ENCODE peak calls at places on chromosome 6, in seven cellular contexts. J is adrenal gland, K is transverse colon, X is HepG2, T is GM12892, Q is stomach, B is suprapubic skin. P is an unnamed sample.

GRCh38 chr6:68343901-68344300 is 291.2 kb upstream of the ADGRB3 start:
- DNase-seq in J (no peak), K (no peak), X (peak; percentile 26), T (no peak), Q (no peak), B (no peak), P (peak; percentile 12)

GRCh38 chr6:166989427-166990034 is 9.7 kb upstream of the CEP43 start:
- DNase-seq in J (no peak), K (no peak), X (peak; percentile 47), T (no peak), Q (no peak), B (no peak), P (no peak)

GRCh38 chr6:35047265-35048011 is 93.7 kb downstream of the TCP11 start:
- DNase-seq in J (peak; percentile 83), K (peak; percentile 26), X (no peak), T (no peak), Q (no peak), B (no peak), P (no peak)

GRCh38 chr6:106439459-106439858 is 78.9 kb downstream of the CRYBG1 start:
- DNase-seq in J (no peak), K (no peak), X (no peak), T (no peak), Q (no peak), B (no peak), P (no peak)

GRCh38 chr6:150897400-150897943 is 32.0 kb downstream of the MTHFD1L start:
- DNase-seq in J (no peak), K (no peak), X (no peak), T (no peak), Q (no peak), B (no peak), P (no peak)

GRCh38 chr6:96450082-96450759 is 71.4 kb upstream of the UFL1 start:
- DNase-seq in J (no peak), K (peak; percentile 24), X (no peak), T (no peak), Q (no peak), B (no peak), P (no peak)

GRCh38 chr6:90074161-90074560 is 179.9 kb downstream of the GJA10 start:
- DNase-seq in J (no peak), K (no peak), X (peak; percentile 15), T (no peak), Q (no peak), B (no peak), P (no peak)

GRCh38 chr6:105639124-105639523 is 236.2 kb upstream of the PREP start:
- DNase-seq in J (no peak), K (no peak), X (no peak), T (no peak), Q (no peak), B (no peak), P (no peak)

GRCh38 chr6:16413399-16413798 is 175.0 kb downstream of the GMPR start:
- DNase-seq in J (no peak), K (no peak), X (no peak), T (no peak), Q (no peak), B (no peak), P (no peak)

GRCh38 chr6:41561386-41561785 is 15.2 kb downstream of the FOXP4 start:
- DNase-seq in J (no peak), K (no peak), X (no peak), T (no peak), Q (no peak), B (no peak), P (no peak)

GRCh38 chr6:132669690-132670291 is 10.8 kb upstream of the TAAR1 start:
- DNase-seq in J (no peak), K (no peak), X (peak; percentile 20), T (no peak), Q (no peak), B (no peak), P (peak; percentile 6)

GRCh38 chr6:114342826-114343781 is at the start of gene HS3ST5:
- DNase-seq in J (peak; percentile 66), K (peak; percentile 26), X (peak; percentile 57), T (peak; percentile 6), Q (no peak), B (peak; percentile 51), P (peak; percentile 26)

GRCh38 chr6:152458648-152459047 is 178.5 kb downstream of the SYNE1 start:
- DNase-seq in J (no peak), K (no peak), X (no peak), T (no peak), Q (no peak), B (no peak), P (no peak)

GRCh38 chr6:160115421-160115820 is 6.2 kb upstream of the SLC22A1 start:
- DNase-seq in J (no peak), K (no peak), X (no peak), T (no peak), Q (no peak), B (no peak), P (no peak)

GRCh38 chr6:3324262-3324942 is 65.7 kb downstream of the PSMG4 start:
- DNase-seq in J (peak; percentile 80), K (no peak), X (peak; percentile 17), T (no peak), Q (no peak), B (no peak), P (peak; percentile 72)

GRCh38 chr6:71012871-71013456 is 56.1 kb upstream of the B3GAT2 start:
- DNase-seq in J (no peak), K (no peak), X (peak; percentile 57), T (peak; percentile 14), Q (no peak), B (no peak), P (peak; percentile 24)

GRCh38 chr6:137601471-137601870 is 107.3 kb upstream of the OLIG3 start:
- DNase-seq in J (no peak), K (no peak), X (no peak), T (no peak), Q (no peak), B (no peak), P (no peak)

GRCh38 chr6:160990847-160991410 is 640 bp upstream of the MAP3K4 start:
- DNase-seq in J (no peak), K (no peak), X (no peak), T (no peak), Q (no peak), B (no peak), P (no peak)

GRCh38 chr6:121688974-121689373 is 253.5 kb downstream of the GJA1 start:
- DNase-seq in J (no peak), K (no peak), X (no peak), T (no peak), Q (no peak), B (no peak), P (no peak)

GRCh38 chr6:28643017-28643740 is 117.5 kb downstream of the GPX5 start:
- DNase-seq in J (no peak), K (no peak), X (peak; percentile 69), T (no peak), Q (no peak), B (no peak), P (peak; percentile 39)

GRCh38 chr6:1962201-1962600 is 283.2 kb downstream of the GMDS start:
- DNase-seq in J (no peak), K (no peak), X (no peak), T (no peak), Q (no peak), B (no peak), P (no peak)

GRCh38 chr6:135066397-135066796 is 11.8 kb upstream of the HBS1L start:
- DNase-seq in J (no peak), K (no peak), X (no peak), T (no peak), Q (no peak), B (no peak), P (no peak)

GRCh38 chr6:79436232-79436631 is 101.0 kb downstream of the LCA5 start:
- DNase-seq in J (no peak), K (no peak), X (no peak), T (no peak), Q (no peak), B (no peak), P (no peak)

GRCh38 chr6:26054937-26055669 is 32.1 kb upstream of the HFE start:
- DNase-seq in J (peak; percentile 97), K (peak; percentile 90), X (peak; percentile 97), T (no peak), Q (peak; percentile 87), B (peak; percentile 97), P (no peak)
- TF ChIP-seq POLR2A in J (peak; percentile 87), K (peak; percentile 68), X (peak; percentile 79), T (no peak), Q (peak; percentile 74), B (no peak), P (peak; percentile 81)

GRCh38 chr6:169788809-169789145 is 37.4 kb downstream of the ERMARD start:
- DNase-seq in J (peak; percentile 45), K (no peak), X (no peak), T (no peak), Q (no peak), B (no peak), P (no peak)

GRCh38 chr6:169789146-169789943 is 37.9 kb downstream of the ERMARD start:
- DNase-seq in J (peak; percentile 45), K (no peak), X (peak; percentile 33), T (no peak), Q (no peak), B (no peak), P (no peak)

GRCh38 chr6:169791721-169792131 is 40.3 kb downstream of the ERMARD start:
- DNase-seq in J (peak; percentile 42), K (no peak), X (no peak), T (no peak), Q (no peak), B (peak; percentile 37), P (no peak)

GRCh38 chr6:169792306-169793015 is 41.0 kb downstream of the ERMARD start:
- DNase-seq in J (peak; percentile 41), K (no peak), X (no peak), T (no peak), Q (no peak), B (peak; percentile 37), P (no peak)

GRCh38 chr6:169789944-169790927 is 38.8 kb downstream of the ERMARD start:
- DNase-seq in J (peak; percentile 84), K (peak; percentile 79), X (peak; percentile 82), T (peak; percentile 79), Q (peak; percentile 75), B (peak; percentile 78), P (peak; percentile 67)
- TF ChIP-seq POLR2A in J (peak; percentile 14), K (no peak), X (peak; percentile 81), T (no peak), Q (no peak), B (no peak), P (peak; percentile 24)

DNA sequence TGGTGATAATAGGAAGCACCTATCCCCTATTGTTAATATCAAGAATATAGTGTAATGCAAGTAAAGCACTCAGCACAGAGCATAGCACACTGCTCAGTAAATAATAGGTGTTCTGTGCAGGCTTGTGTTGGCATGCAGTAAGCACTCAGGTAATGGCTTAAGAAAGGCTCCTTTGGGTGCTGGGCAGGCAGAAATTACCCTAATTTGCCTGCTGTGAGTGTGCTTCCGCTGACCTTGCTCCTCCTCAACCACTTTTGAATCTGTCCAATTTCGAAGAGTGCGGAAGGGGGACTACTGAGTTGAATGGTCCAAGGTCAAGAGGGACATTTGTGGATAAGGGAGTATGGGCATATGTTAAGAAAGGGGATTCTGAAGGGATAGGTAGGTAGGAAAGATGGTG is 15.4 kb downstream of the SRSF3 start:
- DNase-seq in J (peak; percentile 47), K (no peak), X (no peak), T (no peak), Q (no peak), B (peak; percentile 22), P (no peak)
- TF ChIP-seq POLR2A in J (no peak), K (no peak), X (peak; percentile 27), T (peak; percentile 41), Q (no peak), B (no peak), P (no peak)

DNA sequence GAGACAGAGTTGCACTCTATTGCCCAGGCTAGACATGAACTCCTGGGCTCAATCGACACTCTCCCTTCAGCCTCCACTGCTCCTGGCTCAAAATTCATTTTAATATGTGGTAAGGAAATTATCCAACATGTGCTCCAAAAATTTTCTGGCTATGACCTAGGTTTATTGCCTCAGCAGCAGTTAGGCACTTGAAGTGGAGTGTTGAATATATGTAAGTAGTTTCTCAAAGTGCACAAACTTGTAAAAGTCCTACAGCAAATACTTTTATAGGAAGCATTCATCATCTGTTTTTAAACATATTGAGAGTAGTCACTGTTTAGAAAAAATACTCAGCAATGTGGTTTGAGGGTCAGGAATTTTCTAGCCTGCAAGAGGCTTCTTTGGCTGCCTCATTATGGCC is 13.2 kb downstream of the FILIP1 start:
- DNase-seq in J (no peak), K (no peak), X (no peak), T (no peak), Q (no peak), B (no peak), P (no peak)
- TF ChIP-seq POLR2A in J (no peak), K (no peak), X (no peak), T (no peak), Q (no peak), B (no peak), P (no peak)

P was measured in H54.